ENCODE peak calls at places on chromosome 15, in eight cellular contexts. R, A, C, U, D, E, S and V are unnamed samples.

GRCh38 chr15:70560617-70561328 is 202.6 kb downstream of the UACA start:
- DNase-seq in R (no peak), A (no peak), C (no peak), U (no peak), D (no peak), E (no peak), S (no peak), V (no peak)

GRCh38 chr15:68485721-68486360 is 53.9 kb upstream of the ITGA11 start:
- DNase-seq in R (no peak), A (no peak), C (no peak), U (no peak), D (no peak), E (no peak), S (no peak), V (no peak)

GRCh38 chr15:99985878-99986277 is 252.6 kb upstream of the LYSMD4 start:
- DNase-seq in R (no peak), A (no peak), C (no peak), U (no peak), D (no peak), E (no peak), S (no peak), V (no peak)

GRCh38 chr15:62900071-62900812 is 142.3 kb upstream of the TPM1 start:
- DNase-seq in R (no peak), A (no peak), C (no peak), U (no peak), D (no peak), E (no peak), S (no peak), V (no peak)

GRCh38 chr15:74132681-74133070 is 2.3 kb downstream of the ISLR2 start:
- DNase-seq in R (no peak), A (no peak), C (no peak), U (peak), D (no peak), E (peak), S (peak), V (no peak)

GRCh38 chr15:82647835-82648256 is 683 bp upstream of the CPEB1 start:
- DNase-seq in R (no peak), A (peak), C (no peak), U (peak), D (peak), E (peak), S (peak), V (no peak)

GRCh38 chr15:49421991-49422390 is 1.1 kb upstream of the FGF7 start:
- DNase-seq in R (peak), A (no peak), C (peak), U (peak), D (peak), E (peak), S (peak), V (no peak)

GRCh38 chr15:57708047-57708446 is 1.5 kb downstream of the POLR2M start:
- DNase-seq in R (no peak), A (no peak), C (no peak), U (no peak), D (no peak), E (no peak), S (no peak), V (no peak)